ENCODE peak calls at places on chromosomes 5 and 9, in five cellular contexts. F is neuronal stem cell, S is H9, M is IMR-90, P is mesendoderm. T is an unnamed sample.
A peak's percentile ranks its signal among the peaks of the same experiment; 100 is the strongest.

GRCh38 chr9:126489604-126490593 is 123.8 kb upstream of the LMX1B start:
- DNase-seq in F (no peak), S (no peak), M (no peak), P (no peak), T (no peak)

GRCh38 chr5:59021837-59022514 is 439.1 kb downstream of the RAB3C start:
- DNase-seq in F (no peak), S (no peak), M (no peak), P (no peak), T (no peak)

GRCh38 chr9:132878695-132879064 is at the start of gene SPACA9:
- DNase-seq in F (peak; percentile 46), S (peak; percentile 76), M (peak; percentile 11), P (peak; percentile 58), T (no peak)

GRCh38 chr9:28445211-28445610 is 871.9 kb upstream of the C9orf72 start:
- DNase-seq in F (no peak), S (no peak), M (no peak), P (no peak), T (no peak)

GRCh38 chr9:105662184-105663104 is at the start of gene TAL2:
- DNase-seq in F (no peak), S (no peak), M (no peak), P (no peak), T (no peak)

GRCh38 chr9:99029083-99029482 is 75.8 kb upstream of the TGFBR1 start:
- DNase-seq in F (no peak), S (no peak), M (no peak), P (no peak), T (no peak)

GRCh38 chr5:100026601-100027000 is 508.6 kb upstream of the FAM174A start:
- DNase-seq in F (no peak), S (no peak), M (no peak), P (no peak), T (no peak)

GRCh38 chr5:107542428-107542827 is 128.3 kb downstream of the EFNA5 start:
- DNase-seq in F (no peak), S (no peak), M (peak; percentile 64), P (no peak), T (no peak)

GRCh38 chr5:139426222-139426885 is 13.0 kb downstream of the DNAJC18 start:
- DNase-seq in F (no peak), S (no peak), M (peak; percentile 49), P (no peak), T (no peak)

GRCh38 chr5:68071243-68071642 is 144.3 kb upstream of the PIK3R1 start:
- DNase-seq in F (no peak), S (no peak), M (no peak), P (no peak), T (no peak)

GRCh38 chr5:149310947-149311675 is 34.2 kb upstream of the GRPEL2 start:
- DNase-seq in F (no peak), S (peak; percentile 47), M (peak; percentile 83), P (peak; percentile 90), T (no peak)

GRCh38 chr5:160548949-160549665 is 127.5 kb downstream of the PTTG1 start:
- DNase-seq in F (no peak), S (no peak), M (no peak), P (no peak), T (no peak)

GRCh38 chr5:43190755-43191603 is 1.0 kb upstream of the NIM1K start:
- DNase-seq in F (peak; percentile 17), S (no peak), M (peak; percentile 51), P (peak; percentile 40), T (no peak)

GRCh38 chr9:35790385-35791291 is 753 bp upstream of the NPR2 start:
- DNase-seq in F (peak; percentile 71), S (peak; percentile 75), M (peak; percentile 83), P (peak; percentile 91), T (peak; percentile 78)

GRCh38 chr9:123642291-123643278 is 286.6 kb downstream of the CRB2 start:
- DNase-seq in F (no peak), S (no peak), M (peak; percentile 18), P (no peak), T (no peak)

DNA sequence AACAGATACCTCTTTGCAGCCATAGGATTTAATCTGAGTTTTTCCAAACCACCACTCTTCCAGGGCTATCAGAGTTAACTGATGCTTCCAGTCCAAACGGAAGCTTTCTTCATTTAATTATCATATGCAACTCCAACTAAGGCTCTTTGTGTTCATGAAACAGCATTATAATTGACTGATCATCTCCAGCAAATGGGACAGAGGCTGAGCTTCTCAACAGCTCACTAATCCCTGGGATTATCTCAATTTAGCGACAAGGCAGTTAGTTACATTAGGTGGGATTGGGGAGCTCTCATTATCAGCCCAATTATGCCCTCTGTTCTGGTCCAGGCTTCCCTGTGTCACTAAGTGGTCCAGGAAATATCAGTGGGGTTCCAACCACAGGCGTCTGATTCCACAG is 313.4 kb upstream of the PANK3 start:
- DNase-seq in F (no peak), S (no peak), M (no peak), P (no peak), T (no peak)
- H3K23ac ChIP-seq in F (no peak overlapping the region), S (no peak overlapping the region), M (no peak overlapping the region), P (no peak overlapping the region), T (no peak overlapping the region)

GRCh38 chr9:113612828-113613227 is 149.3 kb downstream of the RGS3 start:
- DNase-seq in F (no peak), S (no peak), M (no peak), P (no peak), T (no peak)

GRCh38 chr9:113614843-113615648 is 151.5 kb downstream of the RGS3 start:
- DNase-seq in F (no peak), S (peak; percentile 25), M (peak; percentile 74), P (no peak), T (no peak)

GRCh38 chr9:113612216-113612747 is 148.8 kb downstream of the RGS3 start:
- DNase-seq in F (no peak), S (no peak), M (no peak), P (no peak), T (no peak)

GRCh38 chr9:113616116-113616515 is 152.6 kb downstream of the RGS3 start:
- DNase-seq in F (no peak), S (no peak), M (no peak), P (no peak), T (no peak)

GRCh38 chr9:113613815-113614413 is 150.4 kb downstream of the RGS3 start:
- DNase-seq in F (no peak), S (no peak), M (no peak), P (no peak), T (no peak)
- H3K23ac ChIP-seq in F (no peak overlapping the region), S (no peak overlapping the region), M (no peak overlapping the region), P (no peak overlapping the region), T (no peak overlapping the region)

GRCh38 chr5:120999550-120999949 is 535.5 kb downstream of the PRR16 start:
- DNase-seq in F (no peak), S (no peak), M (no peak), P (no peak), T (no peak)
- H3K23ac ChIP-seq in F (no peak overlapping the region), S (no peak overlapping the region), M (no peak overlapping the region), P (no peak overlapping the region), T (no peak overlapping the region)

DNA sequence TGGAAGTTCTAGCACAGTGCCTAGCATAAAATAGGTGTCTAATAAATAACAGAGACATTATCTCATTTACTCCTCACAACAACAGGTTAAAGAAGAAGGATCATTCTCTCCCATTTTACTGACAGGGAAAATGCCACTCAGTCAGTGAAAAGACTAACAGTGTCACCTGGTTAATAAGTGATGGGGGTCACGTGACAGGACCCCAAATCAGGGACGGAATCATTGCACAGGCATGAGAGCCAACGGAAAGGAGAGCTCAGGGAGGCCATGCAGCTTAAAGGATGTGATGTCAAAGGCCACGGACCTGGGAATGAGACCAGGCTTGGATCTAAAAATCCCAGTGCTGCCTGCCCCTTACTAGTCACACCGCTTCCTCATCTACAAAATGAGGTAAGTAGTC is 101.2 kb downstream of the BNC2 start:
- DNase-seq in F (no peak), S (no peak), M (no peak), P (no peak), T (no peak)
- H3K23ac ChIP-seq in F (no peak overlapping the region), S (no peak overlapping the region), M (no peak overlapping the region), P (no peak overlapping the region), T (no peak overlapping the region)

GRCh38 chr5:12865529-12865928 is 961.3 kb upstream of the CTNND2 start:
- DNase-seq in F (no peak), S (no peak), M (no peak), P (peak; percentile 71), T (no peak)
- H3K23ac ChIP-seq in F (no peak overlapping the region), S (no peak overlapping the region), M (no peak overlapping the region), P (no peak overlapping the region), T (no peak overlapping the region)

DNA sequence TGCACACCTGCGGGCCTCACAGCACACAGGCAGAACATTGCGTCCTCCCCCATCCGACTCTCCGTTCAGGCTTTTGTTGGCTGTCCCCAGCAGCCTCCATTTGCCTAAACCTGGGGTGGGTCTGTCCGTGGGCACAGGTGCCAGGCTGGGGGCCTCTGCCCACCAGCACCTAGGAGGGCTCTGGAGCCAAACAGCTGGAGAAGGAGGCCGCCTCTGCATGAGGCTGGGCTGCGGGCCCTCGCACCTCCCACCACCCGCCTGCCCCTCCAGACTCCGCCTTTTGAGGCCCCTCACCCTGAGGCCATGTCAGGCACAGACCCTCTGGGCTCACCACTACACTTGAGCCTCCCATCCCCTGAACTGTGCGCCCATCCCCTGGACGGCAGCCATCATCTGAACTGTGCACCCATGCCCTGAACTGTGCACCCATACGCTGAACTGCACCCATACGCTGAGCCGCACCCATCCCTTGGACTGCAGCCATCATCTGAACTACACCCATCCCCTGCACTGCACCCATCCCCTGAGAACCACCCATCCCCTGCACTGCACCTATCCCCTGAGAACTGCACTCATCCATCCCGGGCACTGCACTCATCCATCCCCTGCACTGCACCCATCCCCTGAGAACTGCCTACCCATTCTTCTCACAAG is 98.0 kb upstream of the OTULINL start:
- DNase-seq in F (no peak), S (no peak), M (no peak), P (no peak), T (no peak)
- H3K23ac ChIP-seq in F (no peak overlapping the region), S (no peak overlapping the region), M (no peak overlapping the region), P (no peak overlapping the region), T (no peak overlapping the region)

GRCh38 chr5:6448141-6448491 is 543 bp upstream of the UBE2QL1 start:
- DNase-seq in F (no peak), S (no peak), M (no peak), P (no peak), T (no peak)

GRCh38 chr5:6449465-6450158 is 953 bp downstream of the UBE2QL1 start:
- DNase-seq in F (no peak), S (no peak), M (no peak), P (no peak), T (no peak)

GRCh38 chr5:6450235-6450860 is 1.7 kb downstream of the UBE2QL1 start:
- DNase-seq in F (no peak), S (no peak), M (no peak), P (peak; percentile 28), T (no peak)

GRCh38 chr5:6447384-6448140 is 1.1 kb upstream of the UBE2QL1 start:
- DNase-seq in F (no peak), S (no peak), M (no peak), P (no peak), T (no peak)

GRCh38 chr5:6448622-6449464 is at the start of gene UBE2QL1:
- DNase-seq in F (no peak), S (peak; percentile 45), M (no peak), P (peak; percentile 47), T (no peak)
- H3K23ac ChIP-seq in F (peak within 1 kb of the TSS; percentile 96), S (no peak within 1 kb of the TSS), M (no peak within 1 kb of the TSS), P (no peak within 1 kb of the TSS), T (peak within 1 kb of the TSS; percentile 100)

DNA sequence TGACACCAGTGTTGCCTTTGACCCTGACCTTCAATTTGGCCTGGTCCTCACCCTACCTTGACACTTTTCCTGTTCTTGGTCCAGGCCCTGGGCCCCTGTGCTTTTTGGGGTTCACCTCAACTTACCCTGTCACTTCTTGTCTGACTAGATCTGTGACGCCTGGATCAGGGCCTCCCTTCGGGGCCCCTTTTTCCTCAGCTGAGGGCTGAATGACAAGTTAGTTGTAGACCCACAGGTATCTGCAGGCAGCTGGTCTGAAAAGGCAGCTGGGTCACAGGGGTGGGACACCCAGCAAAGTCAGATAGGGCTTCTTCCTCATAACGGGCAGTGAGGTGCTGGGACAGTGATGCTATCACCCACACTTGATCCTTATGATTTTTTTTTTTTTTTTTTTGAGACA is 10.0 kb upstream of the MYORG start:
- DNase-seq in F (no peak), S (no peak), M (no peak), P (no peak), T (no peak)
- H3K23ac ChIP-seq in F (no peak overlapping the region), S (no peak overlapping the region), M (no peak overlapping the region), P (no peak overlapping the region), T (no peak overlapping the region)